ENCODE peak calls at places on chromosomes 11 and 22, in ten cellular contexts. One of them, this sample, is unnamed.

GRCh38 chr22:19878461-19879247 is 24.0 kb upstream of the GNB1L start:
- DNase-seq in heart right ventricle: no peak
- DNase-seq in mucosa of descending colon: no peak
- DNase-seq in colonic mucosa: no peak
- DNase-seq in tibial nerve: peak; percentile 11
- DNase-seq in CD4-positive, CD25-positive, alpha-beta regulatory T cell: no peak
- DNase-seq in fibroblast of lung: no peak
- DNase-seq in aorta: peak; percentile 55
- DNase-seq in right lobe of liver: no peak
- DNase-seq in CD8-positive, alpha-beta T cell: no peak
- DNase-seq in this sample: no peak

GRCh38 chr11:20293531-20293930 is 70.0 kb upstream of the HTATIP2 start:
- DNase-seq in fibroblast of lung: no peak
- DNase-seq in CD8-positive, alpha-beta T cell: no peak
- DNase-seq in mucosa of descending colon: no peak
- DNase-seq in heart right ventricle: no peak
- DNase-seq in colonic mucosa: no peak
- DNase-seq in tibial nerve: no peak
- DNase-seq in CD4-positive, CD25-positive, alpha-beta regulatory T cell: no peak
- DNase-seq in right lobe of liver: no peak
- DNase-seq in aorta: no peak
- DNase-seq in this sample: no peak

GRCh38 chr22:40183029-40183581 is 5.4 kb downstream of the TNRC6B start:
- DNase-seq in colonic mucosa: no peak
- DNase-seq in aorta: no peak
- DNase-seq in heart right ventricle: no peak
- DNase-seq in right lobe of liver: no peak
- DNase-seq in tibial nerve: no peak
- DNase-seq in CD4-positive, CD25-positive, alpha-beta regulatory T cell: peak; percentile 64
- DNase-seq in mucosa of descending colon: no peak
- DNase-seq in CD8-positive, alpha-beta T cell: no peak
- DNase-seq in fibroblast of lung: peak; percentile 92
- DNase-seq in this sample: no peak

GRCh38 chr11:72079776-72080325 is 491 bp downstream of the NUMA1 start:
- DNase-seq in CD4-positive, CD25-positive, alpha-beta regulatory T cell: no peak
- DNase-seq in aorta: no peak
- DNase-seq in heart right ventricle: no peak
- DNase-seq in fibroblast of lung: no peak
- DNase-seq in CD8-positive, alpha-beta T cell: peak; percentile 43
- DNase-seq in right lobe of liver: no peak
- DNase-seq in colonic mucosa: peak; percentile 41
- DNase-seq in tibial nerve: no peak
- DNase-seq in mucosa of descending colon: peak; percentile 59
- DNase-seq in this sample: no peak

GRCh38 chr11:119316017-119316728 is 757 bp downstream of the MCAM start:
- DNase-seq in colonic mucosa: no peak
- DNase-seq in mucosa of descending colon: peak; percentile 46
- DNase-seq in fibroblast of lung: peak; percentile 20
- DNase-seq in heart right ventricle: peak; percentile 72
- DNase-seq in tibial nerve: no peak
- DNase-seq in aorta: peak; percentile 97
- DNase-seq in right lobe of liver: no peak
- DNase-seq in CD4-positive, CD25-positive, alpha-beta regulatory T cell: no peak
- DNase-seq in CD8-positive, alpha-beta T cell: no peak
- DNase-seq in this sample: no peak

GRCh38 chr22:36644333-36644757 is 59.2 kb downstream of the CACNG2 start:
- DNase-seq in heart right ventricle: no peak
- DNase-seq in CD4-positive, CD25-positive, alpha-beta regulatory T cell: peak; percentile 36
- DNase-seq in right lobe of liver: no peak
- DNase-seq in colonic mucosa: peak; percentile 26
- DNase-seq in CD8-positive, alpha-beta T cell: no peak
- DNase-seq in mucosa of descending colon: no peak
- DNase-seq in tibial nerve: no peak
- DNase-seq in fibroblast of lung: peak; percentile 86
- DNase-seq in aorta: no peak
- DNase-seq in this sample: no peak

GRCh38 chr22:21762712-21763581 is 27.4 kb upstream of the YPEL1 start:
- DNase-seq in aorta: no peak
- DNase-seq in right lobe of liver: no peak
- DNase-seq in heart right ventricle: no peak
- DNase-seq in mucosa of descending colon: no peak
- DNase-seq in CD4-positive, CD25-positive, alpha-beta regulatory T cell: peak; percentile 17
- DNase-seq in fibroblast of lung: no peak
- DNase-seq in colonic mucosa: no peak
- DNase-seq in tibial nerve: no peak
- DNase-seq in CD8-positive, alpha-beta T cell: peak; percentile 52
- DNase-seq in this sample: peak; percentile 6

GRCh38 chr11:35664977-35665441 is 2.4 kb downstream of the TRIM44 start:
- DNase-seq in CD4-positive, CD25-positive, alpha-beta regulatory T cell: peak; percentile 16
- DNase-seq in heart right ventricle: no peak
- DNase-seq in CD8-positive, alpha-beta T cell: no peak
- DNase-seq in aorta: no peak
- DNase-seq in colonic mucosa: no peak
- DNase-seq in fibroblast of lung: peak; percentile 41
- DNase-seq in mucosa of descending colon: no peak
- DNase-seq in tibial nerve: no peak
- DNase-seq in right lobe of liver: no peak
- DNase-seq in this sample: no peak

GRCh38 chr22:47569389-47570299 is 807.2 kb downstream of the TBC1D22A start:
- DNase-seq in CD8-positive, alpha-beta T cell: no peak
- DNase-seq in heart right ventricle: no peak
- DNase-seq in colonic mucosa: no peak
- DNase-seq in mucosa of descending colon: no peak
- DNase-seq in aorta: peak; percentile 54
- DNase-seq in CD4-positive, CD25-positive, alpha-beta regulatory T cell: no peak
- DNase-seq in right lobe of liver: no peak
- DNase-seq in tibial nerve: no peak
- DNase-seq in fibroblast of lung: no peak
- DNase-seq in this sample: no peak

GRCh38 chr22:46422896-46423295 is 87.4 kb downstream of the TRMU start:
- DNase-seq in tibial nerve: no peak
- DNase-seq in aorta: no peak
- DNase-seq in heart right ventricle: peak; percentile 30
- DNase-seq in colonic mucosa: no peak
- DNase-seq in CD4-positive, CD25-positive, alpha-beta regulatory T cell: no peak
- DNase-seq in right lobe of liver: peak; percentile 60
- DNase-seq in CD8-positive, alpha-beta T cell: no peak
- DNase-seq in mucosa of descending colon: no peak
- DNase-seq in fibroblast of lung: no peak
- DNase-seq in this sample: no peak

DNA sequence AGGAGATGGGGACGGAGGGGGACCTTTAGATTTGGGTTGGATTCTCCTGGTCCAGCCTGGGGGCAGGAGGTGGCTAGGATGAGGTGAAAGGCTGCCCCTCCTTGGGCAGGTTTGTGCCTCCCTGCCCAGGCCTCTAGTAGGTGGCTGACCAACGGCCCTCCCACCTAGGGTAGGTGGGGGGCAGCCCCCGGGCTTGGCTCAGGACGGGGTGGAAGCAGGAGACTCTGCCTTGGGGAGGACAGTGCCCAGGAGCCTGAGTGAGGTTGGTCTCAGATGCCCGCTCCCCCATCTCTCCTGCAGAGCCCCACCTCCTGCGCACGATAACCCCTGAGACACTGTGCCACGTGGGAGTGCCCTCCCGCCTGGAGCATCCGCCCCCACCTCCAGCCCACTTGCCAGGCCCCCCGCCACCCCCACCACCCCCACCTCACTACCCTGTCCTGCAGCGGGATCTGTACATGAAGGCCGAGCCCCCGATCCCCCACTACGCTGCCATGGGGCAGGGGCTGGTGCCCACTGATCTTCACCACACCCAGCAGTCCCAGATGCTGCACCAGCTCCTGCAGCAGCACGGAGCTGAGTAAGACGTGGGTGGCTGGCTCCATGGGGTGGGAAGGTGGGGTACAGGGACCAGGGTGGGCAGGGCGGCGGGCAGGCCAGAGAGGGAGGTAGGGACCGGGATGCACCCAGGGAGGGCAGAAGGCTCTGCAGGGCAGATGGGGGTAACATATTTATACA is 17.7 kb downstream of the MYRF start:
- DNase-seq in colonic mucosa: no peak
- DNase-seq in CD4-positive, CD25-positive, alpha-beta regulatory T cell: no peak
- DNase-seq in tibial nerve: no peak
- DNase-seq in mucosa of descending colon: no peak
- DNase-seq in heart right ventricle: no peak
- DNase-seq in aorta: no peak
- DNase-seq in right lobe of liver: no peak
- DNase-seq in CD8-positive, alpha-beta T cell: no peak
- DNase-seq in fibroblast of lung: no peak
- DNase-seq in this sample: no peak
- H3K4me1 ChIP-seq in colonic mucosa: no peaks in the 10 kb centered on the region
- H3K4me1 ChIP-seq in CD4-positive, CD25-positive, alpha-beta regulatory T cell: peaks cover 7% of the 10 kb centered on the region
- H3K4me1 ChIP-seq in tibial nerve: no peaks in the 10 kb centered on the region
- H3K4me1 ChIP-seq in mucosa of descending colon: no peaks in the 10 kb centered on the region
- H3K4me1 ChIP-seq in heart right ventricle: no peaks in the 10 kb centered on the region
- H3K4me1 ChIP-seq in aorta: no peaks in the 10 kb centered on the region
- H3K4me1 ChIP-seq in right lobe of liver: peaks cover 12% of the 10 kb centered on the region
- H3K4me1 ChIP-seq in CD8-positive, alpha-beta T cell: peaks cover 5% of the 10 kb centered on the region
- H3K4me1 ChIP-seq in fibroblast of lung: no peaks in the 10 kb centered on the region
- H3K4me1 ChIP-seq in this sample: peaks cover 11% of the 10 kb centered on the region

DNA sequence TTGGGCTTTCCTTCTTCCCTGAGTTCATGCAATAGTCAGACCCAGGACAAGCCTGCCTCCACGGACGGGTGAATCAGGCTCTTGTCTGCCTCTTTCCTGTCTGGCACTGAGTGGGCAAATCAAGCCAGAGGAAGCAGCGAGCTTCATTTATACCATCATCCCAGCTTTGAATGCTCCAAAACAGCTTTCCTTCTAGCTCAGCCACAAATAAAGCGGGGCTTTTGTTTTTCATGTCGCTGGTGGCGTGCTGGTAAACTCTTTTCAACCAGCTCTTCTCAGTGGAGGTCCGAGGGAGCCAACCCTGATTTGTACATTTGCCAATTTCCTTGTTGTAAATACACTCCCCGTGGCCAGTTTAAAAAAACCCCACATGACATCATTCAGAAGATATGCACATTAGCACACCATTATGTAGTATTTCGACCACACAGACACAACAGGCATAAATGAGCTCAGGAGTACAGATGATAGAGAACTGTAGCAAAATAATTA is 8.6 kb downstream of the C11orf91 start:
- DNase-seq in colonic mucosa: peak; percentile 76
- DNase-seq in aorta: peak; percentile 85
- DNase-seq in heart right ventricle: no peak
- DNase-seq in fibroblast of lung: peak; percentile 97
- DNase-seq in CD8-positive, alpha-beta T cell: no peak
- DNase-seq in mucosa of descending colon: no peak
- DNase-seq in tibial nerve: peak; percentile 63
- DNase-seq in CD4-positive, CD25-positive, alpha-beta regulatory T cell: no peak
- DNase-seq in right lobe of liver: no peak
- DNase-seq in this sample: no peak
- H3K4me3 ChIP-seq in colonic mucosa: no peak overlapping the region
- H3K4me3 ChIP-seq in aorta: no peak overlapping the region
- H3K4me3 ChIP-seq in heart right ventricle: peak overlapping the region; percentile 11
- H3K4me3 ChIP-seq in fibroblast of lung: peak overlapping the region; percentile 33
- H3K4me3 ChIP-seq in CD8-positive, alpha-beta T cell: no peak overlapping the region
- H3K4me3 ChIP-seq in mucosa of descending colon: no peak overlapping the region
- H3K4me3 ChIP-seq in tibial nerve: no peak overlapping the region
- H3K4me3 ChIP-seq in CD4-positive, CD25-positive, alpha-beta regulatory T cell: no peak overlapping the region
- H3K4me3 ChIP-seq in right lobe of liver: no peak overlapping the region
- H3K4me3 ChIP-seq in this sample: no peak overlapping the region

DNA sequence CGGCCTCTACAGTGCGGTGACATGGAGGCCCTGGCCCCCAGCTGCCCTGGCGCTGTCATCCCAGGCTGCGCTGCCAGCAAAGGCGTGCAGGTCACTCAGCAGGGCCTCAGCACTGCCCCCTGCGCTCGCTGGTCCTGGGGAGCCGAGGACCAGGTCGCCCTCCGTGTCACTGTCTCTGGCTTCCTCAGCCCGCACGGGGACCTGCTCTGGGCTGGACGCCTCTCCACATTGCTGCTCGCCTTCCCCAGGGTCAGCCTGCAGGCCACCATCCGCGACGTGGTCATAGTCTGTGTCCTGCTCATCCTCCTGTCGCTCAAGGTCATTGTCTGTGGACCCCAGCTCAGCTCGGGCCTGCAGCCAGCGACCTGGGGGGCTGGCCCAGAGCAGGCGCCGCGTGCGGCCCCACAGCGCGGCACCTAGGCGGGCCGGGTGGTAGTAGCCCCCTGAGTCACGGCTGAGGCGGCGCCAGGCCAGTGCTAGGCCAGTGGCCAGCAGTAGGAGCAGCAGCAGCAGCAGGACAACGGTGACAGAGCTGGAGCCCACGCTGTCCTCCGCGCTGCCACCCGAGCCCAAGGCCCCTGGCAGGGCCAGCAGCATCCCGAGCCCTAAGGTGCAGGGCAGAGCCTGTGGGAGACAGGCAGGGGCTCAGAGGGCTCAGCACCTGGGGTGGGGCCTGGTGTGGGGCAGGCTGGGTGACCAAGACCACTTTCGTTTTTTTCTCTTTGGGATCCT is 1.6 kb downstream of the PTPRCAP start:
- DNase-seq in fibroblast of lung: no peak
- DNase-seq in CD4-positive, CD25-positive, alpha-beta regulatory T cell: no peak
- DNase-seq in tibial nerve: no peak
- DNase-seq in CD8-positive, alpha-beta T cell: no peak
- DNase-seq in colonic mucosa: no peak
- DNase-seq in heart right ventricle: no peak
- DNase-seq in mucosa of descending colon: no peak
- DNase-seq in right lobe of liver: no peak
- DNase-seq in aorta: no peak
- DNase-seq in this sample: no peak
- H3K36me3 ChIP-seq in fibroblast of lung: peaks cover 44% of the 10 kb centered on the region
- H3K36me3 ChIP-seq in CD4-positive, CD25-positive, alpha-beta regulatory T cell: peaks cover 20% of the 10 kb centered on the region
- H3K36me3 ChIP-seq in tibial nerve: peaks cover 19% of the 10 kb centered on the region
- H3K36me3 ChIP-seq in CD8-positive, alpha-beta T cell: peaks cover 20% of the 10 kb centered on the region
- H3K36me3 ChIP-seq in colonic mucosa: peaks cover 12% of the 10 kb centered on the region
- H3K36me3 ChIP-seq in heart right ventricle: peaks cover 28% of the 10 kb centered on the region
- H3K36me3 ChIP-seq in mucosa of descending colon: no peaks in the 10 kb centered on the region
- H3K36me3 ChIP-seq in right lobe of liver: peaks cover 47% of the 10 kb centered on the region
- H3K36me3 ChIP-seq in aorta: no peaks in the 10 kb centered on the region
- H3K36me3 ChIP-seq in this sample: peaks cover 18% of the 10 kb centered on the region

DNA sequence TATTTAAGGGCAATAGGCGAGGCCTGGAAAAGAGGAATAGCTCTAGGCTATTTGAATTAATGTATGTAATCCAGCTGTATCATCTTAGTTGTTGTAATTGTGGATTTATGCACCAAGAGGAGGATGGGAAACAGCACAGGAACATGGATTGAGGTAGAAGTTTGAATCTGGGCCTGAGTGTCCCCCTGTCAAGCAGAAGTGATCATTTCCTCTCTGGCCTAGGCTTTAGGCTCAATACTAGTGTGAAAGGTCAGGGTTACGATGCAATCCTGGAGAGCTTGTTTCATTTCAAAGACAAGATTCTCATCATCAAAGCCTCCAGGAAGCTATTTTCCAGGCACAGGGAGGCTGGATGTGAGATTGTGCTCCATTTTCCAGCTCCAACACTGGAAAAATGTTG is 77.9 kb upstream of the HSD17B12 start:
- DNase-seq in mucosa of descending colon: no peak
- DNase-seq in aorta: no peak
- DNase-seq in fibroblast of lung: no peak
- DNase-seq in tibial nerve: no peak
- DNase-seq in CD8-positive, alpha-beta T cell: no peak
- DNase-seq in colonic mucosa: no peak
- DNase-seq in CD4-positive, CD25-positive, alpha-beta regulatory T cell: no peak
- DNase-seq in heart right ventricle: no peak
- DNase-seq in right lobe of liver: no peak
- DNase-seq in this sample: no peak
- H3K4me1 ChIP-seq in mucosa of descending colon: no peaks in the 10 kb centered on the region
- H3K4me1 ChIP-seq in aorta: no peaks in the 10 kb centered on the region
- H3K4me1 ChIP-seq in fibroblast of lung: no peaks in the 10 kb centered on the region
- H3K4me1 ChIP-seq in tibial nerve: no peaks in the 10 kb centered on the region
- H3K4me1 ChIP-seq in CD8-positive, alpha-beta T cell: no peaks in the 10 kb centered on the region
- H3K4me1 ChIP-seq in colonic mucosa: no peaks in the 10 kb centered on the region
- H3K4me1 ChIP-seq in CD4-positive, CD25-positive, alpha-beta regulatory T cell: no peaks in the 10 kb centered on the region
- H3K4me1 ChIP-seq in heart right ventricle: no peaks in the 10 kb centered on the region
- H3K4me1 ChIP-seq in right lobe of liver: no peaks in the 10 kb centered on the region
- H3K4me1 ChIP-seq in this sample: no peaks in the 10 kb centered on the region

GRCh38 chr11:78961938-78962701 is 387.5 kb upstream of the NARS2 start:
- DNase-seq in CD8-positive, alpha-beta T cell: no peak
- DNase-seq in fibroblast of lung: peak; percentile 68
- DNase-seq in CD4-positive, CD25-positive, alpha-beta regulatory T cell: no peak
- DNase-seq in aorta: no peak
- DNase-seq in right lobe of liver: no peak
- DNase-seq in tibial nerve: no peak
- DNase-seq in heart right ventricle: no peak
- DNase-seq in colonic mucosa: no peak
- DNase-seq in mucosa of descending colon: no peak
- DNase-seq in this sample: no peak
- H3K4me3 ChIP-seq in CD8-positive, alpha-beta T cell: no peak overlapping the region
- H3K4me3 ChIP-seq in fibroblast of lung: peak overlapping the region; percentile 50
- H3K4me3 ChIP-seq in CD4-positive, CD25-positive, alpha-beta regulatory T cell: no peak overlapping the region
- H3K4me3 ChIP-seq in aorta: no peak overlapping the region
- H3K4me3 ChIP-seq in right lobe of liver: no peak overlapping the region
- H3K4me3 ChIP-seq in tibial nerve: no peak overlapping the region
- H3K4me3 ChIP-seq in heart right ventricle: no peak overlapping the region
- H3K4me3 ChIP-seq in colonic mucosa: no peak overlapping the region
- H3K4me3 ChIP-seq in mucosa of descending colon: no peak overlapping the region
- H3K4me3 ChIP-seq in this sample: no peak overlapping the region

This sample was measured in effector memory CD4-positive, alpha-beta T cell.